ENCODE peak calls at places on chromosomes 7 and 10, in seven cellular contexts. One of them, this sample, is unnamed. For H3K27me3, the result is how much of the 10 kb centered on the place peaks cover.

GRCh38 chr7:47039899-47040298 is 542.0 kb downstream of the TNS3 start:
- DNase-seq in CD8-positive, alpha-beta T cell: no peak
- DNase-seq in breast epithelium: peak
- DNase-seq in neural progenitor cell: no peak
- DNase-seq in lung: no peak
- DNase-seq in IMR-90: peak
- DNase-seq in Panc1: no peak
- DNase-seq in this sample: no peak

GRCh38 chr7:100875356-100875751 is 451 bp downstream of the SRRT start:
- DNase-seq in Panc1: no peak
- DNase-seq in lung: no peak
- DNase-seq in neural progenitor cell: peak
- DNase-seq in breast epithelium: no peak
- DNase-seq in IMR-90: no peak
- DNase-seq in CD8-positive, alpha-beta T cell: no peak
- DNase-seq in this sample: no peak

GRCh38 chr7:97971120-97971989 is 18.6 kb downstream of the OCM2 start:
- DNase-seq in Panc1: no peak
- DNase-seq in breast epithelium: no peak
- DNase-seq in IMR-90: peak
- DNase-seq in CD8-positive, alpha-beta T cell: peak
- DNase-seq in neural progenitor cell: peak
- DNase-seq in lung: peak
- DNase-seq in this sample: peak

GRCh38 chr10:99234067-99234738 is 1.4 kb downstream of the HPSE2 start:
- DNase-seq in lung: peak
- DNase-seq in IMR-90: peak
- DNase-seq in Panc1: no peak
- DNase-seq in breast epithelium: no peak
- DNase-seq in CD8-positive, alpha-beta T cell: peak
- DNase-seq in neural progenitor cell: peak
- DNase-seq in this sample: no peak

GRCh38 chr10:74593470-74593869 is 232.9 kb upstream of the KAT6B start:
- DNase-seq in lung: no peak
- DNase-seq in CD8-positive, alpha-beta T cell: no peak
- DNase-seq in breast epithelium: no peak
- DNase-seq in Panc1: peak
- DNase-seq in IMR-90: peak
- DNase-seq in neural progenitor cell: no peak
- DNase-seq in this sample: no peak

GRCh38 chr7:156473476-156474240 is 166.9 kb upstream of the RNF32 start:
- DNase-seq in breast epithelium: peak
- DNase-seq in IMR-90: peak
- DNase-seq in neural progenitor cell: peak
- DNase-seq in Panc1: peak
- DNase-seq in lung: no peak
- DNase-seq in CD8-positive, alpha-beta T cell: no peak
- DNase-seq in this sample: no peak

GRCh38 chr10:36254191-36254590 is 612.1 kb upstream of the FZD8 start:
- DNase-seq in IMR-90: peak
- DNase-seq in breast epithelium: peak
- DNase-seq in lung: peak
- DNase-seq in neural progenitor cell: no peak
- DNase-seq in Panc1: no peak
- DNase-seq in CD8-positive, alpha-beta T cell: no peak
- DNase-seq in this sample: no peak

GRCh38 chr7:69620650-69621049 is 22.4 kb downstream of the AUTS2 start:
- DNase-seq in IMR-90: no peak
- DNase-seq in breast epithelium: no peak
- DNase-seq in CD8-positive, alpha-beta T cell: no peak
- DNase-seq in neural progenitor cell: no peak
- DNase-seq in Panc1: no peak
- DNase-seq in lung: no peak
- DNase-seq in this sample: no peak

GRCh38 chr10:132387723-132388210 is 9.2 kb upstream of the PWWP2B start:
- DNase-seq in neural progenitor cell: peak
- DNase-seq in lung: peak
- DNase-seq in IMR-90: peak
- DNase-seq in breast epithelium: no peak
- DNase-seq in CD8-positive, alpha-beta T cell: peak
- DNase-seq in Panc1: no peak
- DNase-seq in this sample: peak

GRCh38 chr7:44580945-44581344 is 1.1 kb downstream of the TMED4 start:
- DNase-seq in Panc1: no peak
- DNase-seq in IMR-90: no peak
- DNase-seq in lung: no peak
- DNase-seq in neural progenitor cell: no peak
- DNase-seq in breast epithelium: no peak
- DNase-seq in CD8-positive, alpha-beta T cell: no peak
- DNase-seq in this sample: no peak

GRCh38 chr7:107505997-107506682 is 36.3 kb downstream of the GPR22 start:
- DNase-seq in Panc1: no peak
- DNase-seq in breast epithelium: no peak
- DNase-seq in CD8-positive, alpha-beta T cell: no peak
- DNase-seq in neural progenitor cell: no peak
- DNase-seq in lung: peak
- DNase-seq in IMR-90: peak
- DNase-seq in this sample: no peak

GRCh38 chr10:95963202-95963991 is 55.6 kb downstream of the CC2D2B start:
- DNase-seq in Panc1: no peak
- DNase-seq in breast epithelium: no peak
- DNase-seq in lung: no peak
- DNase-seq in CD8-positive, alpha-beta T cell: no peak
- DNase-seq in IMR-90: no peak
- DNase-seq in neural progenitor cell: no peak
- DNase-seq in this sample: no peak

GRCh38 chr7:5426226-5426475 is 2.5 kb upstream of the TNRC18 start:
- DNase-seq in CD8-positive, alpha-beta T cell: no peak
- DNase-seq in lung: no peak
- DNase-seq in Panc1: no peak
- DNase-seq in IMR-90: peak
- DNase-seq in neural progenitor cell: no peak
- DNase-seq in breast epithelium: no peak
- DNase-seq in this sample: no peak

GRCh38 chr7:2217206-2217605 is 15.5 kb downstream of the MAD1L1 start:
- DNase-seq in IMR-90: no peak
- DNase-seq in breast epithelium: no peak
- DNase-seq in lung: no peak
- DNase-seq in neural progenitor cell: no peak
- DNase-seq in CD8-positive, alpha-beta T cell: no peak
- DNase-seq in Panc1: no peak
- DNase-seq in this sample: no peak

GRCh38 chr10:99337261-99337905 is 8.2 kb downstream of the CNNM1 start:
- DNase-seq in lung: no peak
- DNase-seq in Panc1: no peak
- DNase-seq in IMR-90: no peak
- DNase-seq in neural progenitor cell: no peak
- DNase-seq in breast epithelium: no peak
- DNase-seq in CD8-positive, alpha-beta T cell: no peak
- DNase-seq in this sample: no peak

GRCh38 chr10:128068398-128069285 is 57.6 kb downstream of the MKI67 start:
- DNase-seq in lung: no peak
- DNase-seq in IMR-90: no peak
- DNase-seq in neural progenitor cell: no peak
- DNase-seq in CD8-positive, alpha-beta T cell: no peak
- DNase-seq in Panc1: no peak
- DNase-seq in breast epithelium: no peak
- DNase-seq in this sample: no peak

GRCh38 chr10:24751716-24752115 is 28.0 kb upstream of the ARHGAP21 start:
- DNase-seq in Panc1: no peak
- DNase-seq in breast epithelium: no peak
- DNase-seq in IMR-90: no peak
- DNase-seq in neural progenitor cell: no peak
- DNase-seq in lung: no peak
- DNase-seq in CD8-positive, alpha-beta T cell: no peak
- DNase-seq in this sample: no peak

GRCh38 chr10:19421664-19422063 is 373.1 kb downstream of the MALRD1 start:
- DNase-seq in breast epithelium: no peak
- DNase-seq in CD8-positive, alpha-beta T cell: no peak
- DNase-seq in lung: no peak
- DNase-seq in IMR-90: no peak
- DNase-seq in Panc1: no peak
- DNase-seq in neural progenitor cell: no peak
- DNase-seq in this sample: no peak

GRCh38 chr7:149284343-149284742 is 22.3 kb downstream of the ZNF783 start:
- DNase-seq in CD8-positive, alpha-beta T cell: peak
- DNase-seq in IMR-90: no peak
- DNase-seq in breast epithelium: no peak
- DNase-seq in lung: no peak
- DNase-seq in Panc1: no peak
- DNase-seq in neural progenitor cell: no peak
- DNase-seq in this sample: peak

GRCh38 chr7:80686576-80686975 is 48.1 kb downstream of the CD36 start:
- DNase-seq in IMR-90: peak
- DNase-seq in breast epithelium: no peak
- DNase-seq in neural progenitor cell: no peak
- DNase-seq in Panc1: no peak
- DNase-seq in CD8-positive, alpha-beta T cell: no peak
- DNase-seq in lung: no peak
- DNase-seq in this sample: no peak

GRCh38 chr7:102286237-102287081 is at the start of gene SH2B2:
- DNase-seq in neural progenitor cell: peak
- DNase-seq in CD8-positive, alpha-beta T cell: peak
- DNase-seq in lung: peak
- DNase-seq in IMR-90: peak
- DNase-seq in Panc1: no peak
- DNase-seq in breast epithelium: peak
- DNase-seq in this sample: peak

GRCh38 chr10:75425291-75426079 is 5.9 kb upstream of the LRMDA start:
- DNase-seq in lung: no peak
- DNase-seq in IMR-90: no peak
- DNase-seq in Panc1: no peak
- DNase-seq in neural progenitor cell: no peak
- DNase-seq in CD8-positive, alpha-beta T cell: no peak
- DNase-seq in breast epithelium: no peak
- DNase-seq in this sample: no peak

GRCh38 chr10:119542357-119542989 is at the start of gene RGS10:
- DNase-seq in CD8-positive, alpha-beta T cell: peak
- DNase-seq in lung: peak
- DNase-seq in Panc1: no peak
- DNase-seq in neural progenitor cell: peak
- DNase-seq in IMR-90: peak
- DNase-seq in breast epithelium: peak
- DNase-seq in this sample: peak

GRCh38 chr10:46266506-46266985 is 20.3 kb upstream of the ANTXRL start:
- DNase-seq in neural progenitor cell: no peak
- DNase-seq in lung: no peak
- DNase-seq in IMR-90: no peak
- DNase-seq in breast epithelium: peak
- DNase-seq in CD8-positive, alpha-beta T cell: no peak
- DNase-seq in Panc1: no peak
- DNase-seq in this sample: no peak

GRCh38 chr7:4204530-4205165 is 477.4 kb upstream of the FOXK1 start:
- DNase-seq in CD8-positive, alpha-beta T cell: peak
- DNase-seq in breast epithelium: no peak
- DNase-seq in Panc1: no peak
- DNase-seq in lung: no peak
- DNase-seq in neural progenitor cell: peak
- DNase-seq in IMR-90: no peak
- DNase-seq in this sample: peak

GRCh38 chr10:73209705-73210104 is 37.4 kb downstream of the DNAJC9 start:
- DNase-seq in breast epithelium: no peak
- DNase-seq in CD8-positive, alpha-beta T cell: no peak
- DNase-seq in IMR-90: peak
- DNase-seq in lung: no peak
- DNase-seq in neural progenitor cell: no peak
- DNase-seq in Panc1: no peak
- DNase-seq in this sample: no peak

DNA sequence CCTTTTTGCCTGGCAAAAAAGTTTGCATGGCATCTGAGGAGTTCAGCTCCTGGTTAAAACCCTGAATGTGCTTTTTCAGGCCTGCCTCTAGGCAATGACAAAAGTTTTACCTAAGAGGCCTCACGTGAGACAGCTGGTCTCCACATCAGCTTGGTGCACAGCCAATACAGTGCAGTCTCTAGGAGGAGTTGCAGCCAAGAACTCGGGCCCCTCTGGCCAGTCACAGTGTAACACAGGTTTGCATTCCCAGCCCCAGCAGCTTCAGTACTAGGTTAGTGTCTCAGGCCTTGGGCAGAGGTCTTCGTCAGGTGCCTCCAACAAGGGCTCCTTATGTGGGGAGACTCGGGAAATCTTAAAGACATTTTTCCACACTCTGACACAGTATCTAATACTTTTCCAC is 771.7 kb downstream of the SORCS1 start:
- DNase-seq in neural progenitor cell: peak
- DNase-seq in Panc1: no peak
- DNase-seq in CD8-positive, alpha-beta T cell: no peak
- DNase-seq in breast epithelium: no peak
- DNase-seq in IMR-90: no peak
- DNase-seq in lung: no peak
- DNase-seq in this sample: no peak
- H3K27me3 ChIP-seq in neural progenitor cell: under half
- H3K27me3 ChIP-seq in Panc1: under half
- H3K27me3 ChIP-seq in CD8-positive, alpha-beta T cell: under half
- H3K27me3 ChIP-seq in breast epithelium: under half
- H3K27me3 ChIP-seq in IMR-90: under half
- H3K27me3 ChIP-seq in lung: under half
- H3K27me3 ChIP-seq in this sample: under half

DNA sequence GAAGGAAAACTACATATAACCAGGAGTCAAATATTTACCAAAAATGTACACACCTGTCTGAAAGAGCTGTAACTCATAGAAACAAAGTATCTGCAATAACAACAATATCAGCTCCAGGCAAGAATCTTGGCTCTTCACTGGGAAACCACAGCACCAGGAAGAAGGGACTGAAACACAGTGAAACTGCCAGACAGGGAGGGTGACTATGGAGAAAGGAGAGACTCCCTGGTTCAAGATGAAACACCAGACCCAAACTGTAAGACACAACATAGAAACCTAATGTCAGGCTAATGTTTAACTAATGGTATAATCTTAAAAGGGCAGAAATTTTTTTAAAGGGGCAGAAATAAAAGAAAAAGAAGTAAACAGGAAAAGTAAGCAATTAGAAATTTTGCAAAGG is 11.5 kb upstream of the TAS2R39 start:
- DNase-seq in lung: no peak
- DNase-seq in neural progenitor cell: no peak
- DNase-seq in IMR-90: no peak
- DNase-seq in Panc1: no peak
- DNase-seq in breast epithelium: peak
- DNase-seq in CD8-positive, alpha-beta T cell: no peak
- DNase-seq in this sample: no peak
- H3K27ac ChIP-seq in lung: no peak
- H3K27ac ChIP-seq in neural progenitor cell: no peak
- H3K27ac ChIP-seq in IMR-90: no peak
- H3K27ac ChIP-seq in Panc1: no peak
- H3K27ac ChIP-seq in breast epithelium: peak
- H3K27ac ChIP-seq in CD8-positive, alpha-beta T cell: no peak
- H3K27ac ChIP-seq in this sample: no peak

GRCh38 chr7:39504963-39505362 is 61.2 kb upstream of the YAE1 start:
- DNase-seq in Panc1: no peak
- DNase-seq in neural progenitor cell: no peak
- DNase-seq in lung: no peak
- DNase-seq in IMR-90: peak
- DNase-seq in CD8-positive, alpha-beta T cell: no peak
- DNase-seq in breast epithelium: no peak
- DNase-seq in this sample: no peak

GRCh38 chr7:39501358-39501757 is 64.8 kb upstream of the YAE1 start:
- DNase-seq in neural progenitor cell: no peak
- DNase-seq in IMR-90: peak
- DNase-seq in lung: no peak
- DNase-seq in Panc1: no peak
- DNase-seq in CD8-positive, alpha-beta T cell: no peak
- DNase-seq in breast epithelium: no peak
- DNase-seq in this sample: no peak
- H3K27me3 ChIP-seq in neural progenitor cell: under half
- H3K27me3 ChIP-seq in IMR-90: under half
- H3K27me3 ChIP-seq in lung: under half
- H3K27me3 ChIP-seq in Panc1: under half
- H3K27me3 ChIP-seq in CD8-positive, alpha-beta T cell: under half
- H3K27me3 ChIP-seq in breast epithelium: under half
- H3K27me3 ChIP-seq in this sample: under half

GRCh38 chr10:26516540-26517101 is 78.5 kb downstream of the APBB1IP start:
- DNase-seq in lung: no peak
- DNase-seq in CD8-positive, alpha-beta T cell: no peak
- DNase-seq in Panc1: no peak
- DNase-seq in IMR-90: no peak
- DNase-seq in breast epithelium: no peak
- DNase-seq in neural progenitor cell: peak
- DNase-seq in this sample: no peak
- H3K27ac ChIP-seq in lung: no peak
- H3K27ac ChIP-seq in CD8-positive, alpha-beta T cell: no peak
- H3K27ac ChIP-seq in Panc1: no peak
- H3K27ac ChIP-seq in IMR-90: no peak
- H3K27ac ChIP-seq in breast epithelium: no peak
- H3K27ac ChIP-seq in neural progenitor cell: no peak
- H3K27ac ChIP-seq in this sample: no peak

This sample was measured in CD4-positive, alpha-beta T cell.